ENCODE peak calls at places on chromosomes 11 and 22, in ten cellular contexts. T is lower lobe of right lung, C is heart right ventricle, U is IMR-90, K is kidney epithelial cell, B is upper lobe of left lung, J is body of pancreas, N is tibial artery, L is GM23338, I is AG10803. S is an unnamed sample.

GRCh38 chr11:45517171-45517770 is 148.2 kb downstream of the CHST1 start:
- DNase-seq in L (no peak), N (peak), U (no peak), J (no peak), C (no peak), T (no peak), K (no peak), I (no peak), B (no peak), S (no peak)

GRCh38 chr22:19111584-19111983 is 10.6 kb downstream of the DGCR2 start:
- DNase-seq in L (no peak), U (no peak), N (peak), K (no peak), B (no peak), I (no peak), J (no peak), C (no peak), T (no peak), S (no peak)

GRCh38 chr11:45368697-45369096 is 82.6 kb upstream of the SYT13 start:
- DNase-seq in J (no peak), I (no peak), C (no peak), K (no peak), L (no peak), U (no peak), T (no peak), N (no peak), B (no peak), S (no peak)

GRCh38 chr11:10293423-10294288 is at the start of gene SBF2:
- DNase-seq in J (peak), I (peak), T (peak), B (peak), L (peak), N (peak), K (no peak), U (peak), C (peak), S (peak)

GRCh38 chr11:45807792-45808238 is 2.9 kb downstream of the SLC35C1 start:
- DNase-seq in C (no peak), I (no peak), K (no peak), L (no peak), B (no peak), J (no peak), U (no peak), N (peak), T (no peak), S (no peak)

GRCh38 chr22:28269277-28269676 is 350.2 kb upstream of the PITPNB start:
- DNase-seq in K (no peak), B (no peak), T (no peak), U (no peak), N (no peak), J (no peak), L (no peak), I (no peak), C (no peak), S (no peak)

GRCh38 chr11:92253945-92254344 is 29.3 kb downstream of the FAT3 start:
- DNase-seq in B (no peak), I (peak), L (peak), C (no peak), U (no peak), N (no peak), J (no peak), T (no peak), K (no peak), S (peak)

GRCh38 chr11:690738-691633 is 4.0 kb downstream of the DEAF1 start:
- DNase-seq in U (no peak), J (no peak), L (no peak), I (no peak), C (no peak), N (no peak), B (no peak), K (no peak), T (no peak), S (no peak)

GRCh38 chr11:117570701-117571100 is 226.3 kb downstream of the DSCAML1 start:
- DNase-seq in I (no peak), U (no peak), N (no peak), B (no peak), T (no peak), C (no peak), L (no peak), J (no peak), K (no peak), S (no peak)

GRCh38 chr11:26974068-26974790 is 19.7 kb upstream of the FIBIN start:
- DNase-seq in L (no peak), T (no peak), J (no peak), I (peak), K (no peak), B (no peak), U (peak), N (no peak), C (no peak), S (peak)

GRCh38 chr11:9573775-9574555 is 495 bp downstream of the WEE1 start:
- DNase-seq in T (peak), C (peak), J (peak), U (no peak), N (no peak), L (no peak), I (no peak), B (peak), K (no peak), S (peak)

GRCh38 chr22:48347311-48347710 is 1480.4 kb downstream of the BRD1 start:
- DNase-seq in T (no peak), K (no peak), N (no peak), C (no peak), B (peak), J (no peak), I (no peak), U (no peak), L (no peak), S (no peak)

GRCh38 chr22:40519284-40519947 is 117.1 kb downstream of the MRTFA start:
- DNase-seq in B (no peak), K (no peak), T (no peak), L (no peak), I (no peak), J (no peak), N (no peak), C (no peak), U (no peak), S (no peak)

GRCh38 chr11:93330446-93330984 is at the start of gene DEUP1:
- DNase-seq in C (peak), B (peak), U (no peak), T (peak), N (peak), I (peak), K (no peak), J (peak), L (peak), S (no peak)

GRCh38 chr22:47207387-47207786 is 444.9 kb downstream of the TBC1D22A start:
- DNase-seq in B (peak), T (no peak), C (no peak), K (no peak), U (no peak), L (no peak), J (peak), N (peak), I (no peak), S (no peak)

GRCh38 chr22:50085211-50085999 is at the start of gene MLC1:
- DNase-seq in C (no peak), N (no peak), U (peak), T (no peak), I (no peak), K (no peak), J (no peak), B (no peak), L (no peak), S (peak)

GRCh38 chr11:58513747-58514367 is 6.0 kb upstream of the OR5B21 start:
- DNase-seq in C (no peak), U (peak), K (peak), I (peak), T (no peak), B (no peak), L (peak), N (no peak), J (peak), S (peak)

GRCh38 chr22:29883045-29883830 is at the start of gene MTMR3:
- DNase-seq in U (peak), T (peak), I (peak), K (no peak), C (peak), L (peak), N (peak), J (peak), B (peak), S (peak)

GRCh38 chr11:70644343-70645060 is 246.2 kb downstream of the CTTN start:
- DNase-seq in K (no peak), U (no peak), L (no peak), J (no peak), B (no peak), I (no peak), N (no peak), C (no peak), T (no peak), S (no peak)

GRCh38 chr22:49449811-49450386 is 377.8 kb downstream of the BRD1 start:
- DNase-seq in B (no peak), I (no peak), J (no peak), U (no peak), K (no peak), C (no peak), N (no peak), L (no peak), T (no peak), S (no peak)

GRCh38 chr22:44648085-44648820 is 53.8 kb upstream of the PRR5 start:
- DNase-seq in B (no peak), K (no peak), I (peak), J (no peak), U (peak), L (no peak), C (no peak), N (peak), T (peak), S (peak)

GRCh38 chr22:26845016-26845728 is 187.8 kb downstream of the MIAT start:
- DNase-seq in U (no peak), K (no peak), N (no peak), L (no peak), J (no peak), I (no peak), B (no peak), C (no peak), T (no peak), S (no peak)

GRCh38 chr11:120208777-120209176 is 2.1 kb upstream of the OAF start:
- DNase-seq in N (no peak), B (peak), J (no peak), K (no peak), U (peak), L (no peak), I (peak), C (no peak), T (no peak), S (peak)

GRCh38 chr22:48923165-48923875 is 904.4 kb downstream of the BRD1 start:
- DNase-seq in B (no peak), N (peak), T (no peak), I (no peak), K (no peak), L (no peak), C (no peak), U (no peak), J (no peak), S (no peak)

GRCh38 chr11:61062181-61062955 is 39.9 kb upstream of the CD5 start:
- DNase-seq in B (peak), T (peak), K (no peak), I (no peak), U (no peak), J (no peak), L (no peak), N (peak), C (no peak), S (no peak)

GRCh38 chr11:803467-803742 is 1.6 kb downstream of the PIDD1 start:
- DNase-seq in T (no peak), N (no peak), B (no peak), L (no peak), U (no peak), K (no peak), I (no peak), J (no peak), C (no peak), S (no peak)

GRCh38 chr11:120575461-120575860 is 63.9 kb downstream of the GRIK4 start:
- DNase-seq in C (no peak), I (no peak), T (no peak), L (no peak), J (no peak), K (no peak), U (no peak), N (no peak), B (no peak), S (no peak)

GRCh38 chr11:121356357-121356756 is 63.8 kb downstream of the SC5D start:
- DNase-seq in T (no peak), K (no peak), L (no peak), C (no peak), B (no peak), I (no peak), J (no peak), N (no peak), U (no peak), S (no peak)

GRCh38 chr22:36277482-36278291 is 24.8 kb downstream of the APOL1 start:
- DNase-seq in U (peak), K (no peak), T (peak), N (peak), C (peak), B (peak), J (peak), I (peak), L (peak), S (peak)

GRCh38 chr22:43505896-43506295 is 94.1 kb downstream of the MPPED1 start:
- DNase-seq in T (no peak), L (no peak), B (no peak), I (no peak), U (no peak), C (no peak), J (no peak), N (no peak), K (no peak), S (no peak)

GRCh38 chr11:121559812-121560211 is 107.0 kb upstream of the SORL1-AS1 start:
- DNase-seq in B (no peak), I (no peak), K (no peak), J (no peak), T (no peak), U (no peak), N (no peak), L (no peak), C (no peak), S (no peak)

GRCh38 chr11:23732026-23732425 is 764.8 kb upstream of the LUZP2 start:
- DNase-seq in B (no peak), U (peak), L (no peak), J (no peak), C (no peak), T (no peak), K (peak), N (no peak), I (no peak), S (no peak)

GRCh38 chr11:14542384-14542783 is 22.2 kb upstream of the PSMA1 start:
- DNase-seq in N (no peak), I (no peak), K (no peak), C (no peak), T (no peak), L (no peak), U (no peak), J (no peak), B (no peak), S (no peak)

GRCh38 chr11:83782329-83782728 is 496.2 kb upstream of the CCDC90B start:
- DNase-seq in B (no peak), N (no peak), J (no peak), U (no peak), L (no peak), C (no peak), T (no peak), K (no peak), I (no peak), S (no peak)

GRCh38 chr11:115379528-115379927 is 124.7 kb downstream of the CADM1 start:
- DNase-seq in K (no peak), U (peak), J (no peak), B (no peak), I (no peak), L (no peak), C (no peak), T (no peak), N (no peak), S (no peak)

GRCh38 chr11:66468691-66469090 is 2.0 kb downstream of the PELI3 start:
- DNase-seq in U (no peak), B (no peak), T (no peak), K (no peak), I (no peak), C (no peak), J (no peak), N (no peak), L (no peak), S (no peak)

GRCh38 chr11:66466225-66467033 is at the start of gene PELI3:
- DNase-seq in N (peak), L (peak), B (peak), K (peak), I (peak), U (peak), J (peak), T (peak), C (peak), S (peak)

GRCh38 chr11:66465371-66466224 is 1.1 kb upstream of the PELI3 start:
- DNase-seq in J (no peak), K (no peak), U (no peak), B (no peak), L (no peak), T (no peak), N (no peak), I (no peak), C (no peak), S (no peak)

GRCh38 chr11:66467756-66468155 is 1.1 kb downstream of the PELI3 start:
- DNase-seq in L (peak), K (no peak), C (no peak), T (peak), I (no peak), B (peak), N (no peak), J (no peak), U (no peak), S (no peak)

DNA sequence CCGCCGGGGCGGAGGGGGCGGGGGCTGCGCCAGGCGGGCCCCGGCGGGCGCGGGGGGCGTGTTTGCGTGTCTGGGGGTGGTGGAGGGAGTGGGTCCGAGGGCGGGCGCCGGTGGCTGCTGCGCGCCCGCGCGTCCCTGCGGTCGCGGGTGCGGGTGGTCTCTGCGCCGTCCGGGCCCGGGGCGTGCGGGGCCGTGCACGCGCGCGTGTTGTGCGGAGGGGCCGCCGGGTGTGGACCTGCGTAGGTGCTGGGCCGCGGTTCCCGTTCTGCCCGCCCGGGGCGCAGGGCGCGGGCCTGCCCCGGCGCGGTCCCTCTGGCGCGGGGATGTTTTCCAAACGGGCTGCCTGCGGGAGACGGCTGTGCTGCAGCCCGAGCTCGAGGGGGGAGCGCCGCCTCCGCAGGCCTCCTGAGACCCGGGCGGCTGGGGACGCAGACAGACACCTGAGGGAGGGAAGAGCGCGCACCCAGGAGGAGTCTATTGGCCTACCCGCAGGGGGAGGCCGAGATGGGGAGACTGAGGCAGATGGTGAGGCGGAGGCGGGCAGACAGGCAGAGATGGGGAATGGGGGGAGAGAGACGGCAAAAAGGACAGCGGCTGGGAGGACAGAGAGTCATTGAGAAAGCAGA is 442 bp downstream of the PELI3 start:
- DNase-seq in N (no peak), T (peak), J (peak), B (no peak), L (peak), U (peak), K (no peak), C (peak), I (peak), S (peak)
- TF ChIP-seq CTCF in N (peak), T (peak), J (peak), B (peak), L (no peak), U (peak), K (peak), C (peak), I (peak), S (peak)

GRCh38 chr11:34724973-34725372 is 104.1 kb downstream of the EHF start:
- DNase-seq in J (no peak), I (no peak), L (no peak), K (no peak), T (no peak), N (no peak), U (no peak), C (no peak), B (no peak), S (no peak)
- H3K4me3 ChIP-seq in J (no peak), I (no peak), L (no peak), K (no peak), T (no peak), N (no peak), U (no peak), C (no peak), B (no peak), S (no peak)

DNA sequence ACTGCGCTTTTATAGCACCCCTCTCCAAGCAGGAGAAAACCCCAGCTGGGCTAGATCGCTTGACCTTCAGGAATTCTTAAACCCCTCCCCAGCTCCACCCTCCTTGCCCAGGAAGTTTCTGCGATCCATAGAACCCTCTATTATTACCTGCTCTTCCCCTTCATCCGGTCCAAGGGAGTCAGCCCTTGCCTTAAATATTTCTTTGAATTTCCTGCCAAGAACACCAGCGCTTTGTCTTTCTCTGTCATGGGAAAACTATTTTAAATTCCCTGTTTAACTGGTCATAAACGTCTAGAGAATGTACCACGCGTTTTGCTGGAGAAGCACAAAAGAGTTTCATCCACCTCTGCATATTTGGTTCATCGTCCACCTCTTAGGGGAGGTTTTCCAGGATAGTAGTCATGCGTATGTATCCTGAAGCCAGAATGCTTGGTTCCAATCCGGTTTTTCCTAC is 522 bp upstream of the TRAF6 start:
- DNase-seq in J (no peak), C (no peak), L (peak), I (peak), N (no peak), U (peak), B (no peak), K (no peak), T (no peak), S (peak)
- TF ChIP-seq CTCF in J (no peak), C (no peak), L (no peak), I (no peak), N (no peak), U (no peak), B (no peak), K (no peak), T (no peak), S (no peak)

GRCh38 chr11:79783833-79784232 is 343.0 kb upstream of the TENM4 start:
- DNase-seq in I (no peak), K (no peak), C (no peak), L (no peak), T (no peak), B (no peak), N (no peak), J (no peak), U (no peak), S (no peak)

GRCh38 chr11:79786961-79787360 is 346.1 kb upstream of the TENM4 start:
- DNase-seq in K (no peak), L (no peak), B (no peak), C (no peak), U (no peak), T (no peak), I (no peak), J (no peak), N (no peak), S (no peak)
- H3K4me3 ChIP-seq in K (no peak), L (no peak), B (no peak), C (no peak), U (no peak), T (no peak), I (no peak), J (no peak), N (no peak), S (no peak)

GRCh38 chr11:86978756-86979608 is 23.8 kb upstream of the FZD4 start:
- DNase-seq in T (no peak), U (peak), J (no peak), B (no peak), K (no peak), C (no peak), N (no peak), L (peak), I (peak), S (peak)
- TF ChIP-seq CTCF in T (peak), U (peak), J (peak), B (peak), K (peak), C (peak), N (no peak), L (peak), I (peak), S (peak)

DNA sequence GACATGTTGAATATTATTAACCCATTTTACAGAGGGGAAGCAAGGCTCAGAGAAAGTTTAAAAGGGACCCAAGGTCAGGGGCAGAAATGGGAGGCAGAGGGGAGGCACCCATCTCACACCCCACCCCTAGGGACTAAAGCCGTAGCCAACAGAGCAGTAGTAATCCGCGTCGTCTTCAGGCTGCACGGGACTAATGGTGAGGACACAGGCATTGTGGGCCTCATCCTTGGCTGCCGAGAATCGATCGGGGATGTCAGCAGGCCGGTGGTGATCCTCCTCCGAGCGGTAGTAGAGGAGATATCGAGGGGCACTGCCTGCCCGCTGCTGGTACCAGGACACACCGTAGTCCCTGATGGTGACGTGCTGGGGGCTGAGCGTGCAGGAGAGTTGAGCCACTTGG is 1.5 kb downstream of the VPREB3 start:
- DNase-seq in B (no peak), I (no peak), T (no peak), C (no peak), K (no peak), L (no peak), U (no peak), N (no peak), J (no peak), S (no peak)
- H3K4me3 ChIP-seq in B (no peak), I (no peak), T (no peak), C (no peak), K (no peak), L (no peak), U (no peak), N (no peak), J (no peak), S (no peak)

S was measured in fibroblast of the aortic adventitia.